ENCODE peak calls at places on chromosome 21, in nine cellular contexts. W is body of pancreas; N is heart left ventricle; A is mammary epithelial cell; R is K562; G is IMR-90; J is uterus; I is small intestine; Q is effector memory CD4-positive, alpha-beta T cell. F is an unnamed sample.
A peak's percentile ranks its signal among the peaks of the same experiment; 100 is the strongest.

GRCh38 chr21:29499734-29500343 is 201.1 kb downstream of the BACH1 start:
- DNase-seq in J (no peak), I (no peak), W (no peak), A (peak; percentile 51), G (no peak), R (peak; percentile 69), N (no peak), Q (no peak), F (no peak)

GRCh38 chr21:27740084-27740483 is 773.2 kb upstream of the ADAMTS5 start:
- DNase-seq in W (no peak), Q (no peak), I (no peak), N (no peak), R (no peak), G (no peak), A (no peak), J (no peak), F (no peak)

GRCh38 chr21:27590271-27590670 is 623.4 kb upstream of the ADAMTS5 start:
- DNase-seq in J (peak; percentile 27), I (no peak), A (no peak), N (peak; percentile 58), W (no peak), R (no peak), G (no peak), Q (no peak), F (no peak)

GRCh38 chr21:33948096-33948950 is 32.7 kb upstream of the ATP5PO start:
- DNase-seq in J (peak; percentile 40), W (peak; percentile 56), Q (peak; percentile 83), N (peak; percentile 77), A (no peak), I (peak; percentile 69), R (peak; percentile 49), G (peak; percentile 30), F (peak; percentile 72)

GRCh38 chr21:35375115-35375514 is 326.0 kb upstream of the RUNX1 start:
- DNase-seq in W (no peak), N (no peak), A (peak; percentile 77), Q (no peak), J (no peak), R (no peak), I (no peak), G (peak; percentile 82), F (no peak)

GRCh38 chr21:25837545-25838263 is 102.9 kb downstream of the GABPA start:
- DNase-seq in N (no peak), I (no peak), G (peak; percentile 89), A (peak; percentile 84), Q (no peak), W (no peak), R (no peak), J (no peak), F (no peak)

GRCh38 chr21:29827236-29827635 is 112.6 kb downstream of the GRIK1 start:
- DNase-seq in R (no peak), I (no peak), Q (no peak), G (no peak), J (no peak), W (no peak), N (no peak), A (peak; percentile 11), F (no peak)

GRCh38 chr21:21238882-21239400 is 240.7 kb downstream of the NCAM2 start:
- DNase-seq in W (no peak), Q (no peak), N (no peak), I (no peak), J (no peak), R (no peak), G (peak; percentile 22), A (no peak), F (no peak)

GRCh38 chr21:46111857-46112730 is 14.2 kb downstream of the COL6A2 start:
- DNase-seq in G (no peak), J (peak; percentile 27), W (peak; percentile 9), N (peak; percentile 63), Q (no peak), I (no peak), A (no peak), R (no peak), F (peak; percentile 62)

GRCh38 chr21:36212513-36212780 is 55.8 kb downstream of the DOP1B start:
- DNase-seq in Q (no peak), J (no peak), N (no peak), R (no peak), A (no peak), W (no peak), I (no peak), G (no peak), F (no peak)

GRCh38 chr21:24045775-24046215 is 1561.5 kb downstream of the MRPL39 start:
- DNase-seq in Q (no peak), W (peak; percentile 66), R (peak; percentile 10), N (peak; percentile 73), G (peak; percentile 99), I (no peak), A (no peak), J (peak; percentile 49), F (no peak)

GRCh38 chr21:43805275-43805800 is 16.0 kb downstream of the RRP1 start:
- DNase-seq in A (no peak), I (no peak), N (peak; percentile 27), W (no peak), R (no peak), J (no peak), Q (no peak), G (no peak), F (no peak)

GRCh38 chr21:33332143-33332542 is 7.4 kb downstream of the IFNAR1 start:
- DNase-seq in A (no peak), I (no peak), N (no peak), Q (no peak), J (no peak), W (no peak), G (no peak), R (peak; percentile 73), F (no peak)

GRCh38 chr21:35578831-35579470 is 481.4 kb downstream of the SETD4 start:
- DNase-seq in R (peak; percentile 17), I (no peak), W (no peak), N (no peak), G (peak; percentile 66), J (no peak), A (peak; percentile 30), Q (no peak), F (no peak)

GRCh38 chr21:36203603-36203889 is 46.9 kb downstream of the DOP1B start:
- DNase-seq in J (no peak), W (peak; percentile 52), R (peak; percentile 24), G (peak; percentile 92), A (peak; percentile 87), Q (no peak), I (peak; percentile 75), N (no peak), F (no peak)

GRCh38 chr21:33775100-33775828 is 133.0 kb downstream of the ITSN1 start:
- DNase-seq in Q (no peak), A (no peak), N (no peak), G (no peak), I (peak; percentile 8), R (no peak), W (no peak), J (no peak), F (no peak)

GRCh38 chr21:46084041-46084561 is 13.8 kb upstream of the COL6A2 start:
- DNase-seq in I (no peak), J (no peak), Q (no peak), N (peak; percentile 60), G (no peak), R (no peak), W (peak; percentile 10), A (no peak), F (peak; percentile 52)

GRCh38 chr21:46116189-46116845 is 18.4 kb downstream of the COL6A2 start:
- DNase-seq in N (no peak), I (no peak), G (no peak), R (no peak), A (no peak), W (no peak), J (peak; percentile 16), Q (no peak), F (peak; percentile 57)

GRCh38 chr21:41802684-41803083 is 35.8 kb upstream of the RIPK4 start:
- DNase-seq in N (no peak), G (no peak), W (no peak), R (no peak), J (peak; percentile 72), I (no peak), A (peak; percentile 47), Q (no peak), F (no peak)
- H3K4me3 ChIP-seq in N (no peak overlapping the region), G (no peak overlapping the region), W (no peak overlapping the region), R (no peak overlapping the region), J (no peak overlapping the region), I (no peak overlapping the region), A (no peak overlapping the region), Q (no peak overlapping the region), F (no peak overlapping the region)

GRCh38 chr21:31342328-31342727 is 1.7 kb downstream of the TIAM1 start:
- DNase-seq in A (no peak), Q (no peak), W (no peak), N (no peak), R (no peak), I (no peak), G (no peak), J (no peak), F (no peak)

GRCh38 chr21:31340942-31341487 is 3.0 kb downstream of the TIAM1 start:
- DNase-seq in W (no peak), A (no peak), I (no peak), J (no peak), R (no peak), G (no peak), N (no peak), Q (no peak), F (no peak)

GRCh38 chr21:31346256-31346821 is 2.3 kb upstream of the TIAM1 start:
- DNase-seq in G (no peak), R (no peak), W (no peak), Q (no peak), I (no peak), N (no peak), A (no peak), J (no peak), F (no peak)

GRCh38 chr21:31343030-31343510 is 991 bp downstream of the TIAM1 start:
- DNase-seq in A (no peak), R (no peak), Q (no peak), N (no peak), J (no peak), G (no peak), I (no peak), W (no peak), F (no peak)

GRCh38 chr21:31343680-31344480 is at the start of gene TIAM1:
- DNase-seq in W (no peak), I (peak; percentile 4), A (peak; percentile 89), G (peak; percentile 66), J (peak; percentile 15), N (peak; percentile 72), R (no peak), Q (no peak), F (peak; percentile 81)
- H3K4me3 ChIP-seq in W (no peak within 1 kb of the TSS), I (no peak within 1 kb of the TSS), A (peak within 1 kb of the TSS; percentile 81), G (peak within 1 kb of the TSS; percentile 54), J (no peak within 1 kb of the TSS), N (peak within 1 kb of the TSS; percentile 62), R (no peak within 1 kb of the TSS), Q (peak within 1 kb of the TSS; percentile 71), F (peak within 1 kb of the TSS; percentile 52)

GRCh38 chr21:44967082-44968047 is 27.5 kb downstream of the SLX9 start:
- DNase-seq in N (no peak), A (no peak), W (no peak), R (no peak), Q (no peak), I (no peak), G (no peak), J (no peak), F (no peak)
- H3K4me3 ChIP-seq in N (no peak overlapping the region), A (no peak overlapping the region), W (no peak overlapping the region), R (no peak overlapping the region), Q (no peak overlapping the region), I (no peak overlapping the region), G (no peak overlapping the region), J (peak overlapping the region; percentile 7), F (no peak overlapping the region)

DNA sequence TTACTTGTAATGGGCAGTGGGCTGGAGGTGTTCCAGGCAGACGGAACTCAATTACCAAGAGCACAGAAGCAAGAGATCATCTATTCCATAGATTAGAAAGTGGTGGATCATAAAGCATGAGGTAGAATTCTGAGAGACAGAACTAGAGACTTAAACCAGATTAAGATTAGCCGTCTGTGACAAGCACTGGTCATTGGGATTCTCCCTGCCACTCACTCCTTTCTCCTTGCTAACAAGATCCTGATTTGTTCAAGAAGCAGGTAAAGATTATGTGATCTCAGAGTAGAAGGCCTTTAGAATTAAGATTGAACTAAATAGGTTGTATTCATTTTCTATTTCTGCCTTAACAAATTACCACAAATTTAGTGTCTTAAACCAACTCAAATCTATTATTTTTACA is 1.5 kb upstream of the HSPA13 start:
- DNase-seq in W (no peak), G (no peak), A (no peak), I (no peak), N (no peak), R (peak; percentile 25), Q (no peak), J (no peak), F (no peak)
- H3K4me3 ChIP-seq in W (no peak overlapping the region), G (no peak overlapping the region), A (no peak overlapping the region), I (no peak overlapping the region), N (peak overlapping the region; percentile 81), R (peak overlapping the region; percentile 77), Q (no peak overlapping the region), J (no peak overlapping the region), F (no peak overlapping the region)

F was measured in upper lobe of right lung.